ENCODE peak calls at places on chromosomes 7 and 10, in six cellular contexts. F is DND-41; Z is MM.1S; H is CD8-positive, alpha-beta T cell; R is transverse colon; Y is K562. P is an unnamed sample.

GRCh38 chr10:8049151-8049873 is 5.2 kb upstream of the GATA3 start:
- DNase-seq in F (no peak), Z (no peak), H (no peak), R (no peak), Y (no peak), P (peak; percentile 62)

GRCh38 chr10:24552346-24553016 is 171.2 kb downstream of the ARHGAP21 start:
- DNase-seq in F (peak; percentile 12), Z (peak; percentile 68), H (no peak), R (peak; percentile 79), Y (peak; percentile 85), P (no peak)

GRCh38 chr7:98217623-98218582 is 6.7 kb downstream of the BHLHA15 start:
- DNase-seq in F (no peak), Z (no peak), H (no peak), R (no peak), Y (peak; percentile 53), P (no peak)

GRCh38 chr7:106382929-106383328 is 98.1 kb upstream of the NAMPT start:
- DNase-seq in F (no peak), Z (no peak), H (no peak), R (no peak), Y (no peak), P (no peak)

GRCh38 chr10:49322371-49323170 is 23.6 kb downstream of the C10orf71 start:
- DNase-seq in F (no peak), Z (no peak), H (no peak), R (no peak), Y (no peak), P (no peak)

GRCh38 chr7:121406-121805 is 71.0 kb upstream of the FAM20C start:
- DNase-seq in F (no peak), Z (no peak), H (no peak), R (no peak), Y (no peak), P (no peak)

GRCh38 chr7:101922631-101923275 is 105.3 kb downstream of the CUX1 start:
- DNase-seq in F (no peak), Z (no peak), H (no peak), R (no peak), Y (no peak), P (no peak)

GRCh38 chr10:4771554-4772201 is 54.3 kb upstream of the AKR1E2 start:
- DNase-seq in F (no peak), Z (no peak), H (no peak), R (no peak), Y (no peak), P (no peak)

GRCh38 chr7:106604303-106604918 is 56.5 kb downstream of the CCDC71L start:
- DNase-seq in F (peak; percentile 52), Z (peak; percentile 89), H (no peak), R (no peak), Y (no peak), P (no peak)

GRCh38 chr10:36721851-36722250 is 403.5 kb upstream of the ANKRD30A start:
- DNase-seq in F (no peak), Z (no peak), H (no peak), R (no peak), Y (no peak), P (no peak)

GRCh38 chr10:74877899-74878298 is 51.5 kb downstream of the KAT6B start:
- DNase-seq in F (no peak), Z (no peak), H (no peak), R (no peak), Y (no peak), P (no peak)

GRCh38 chr10:28981007-28981406 is 303.7 kb downstream of the BAMBI start:
- DNase-seq in F (no peak), Z (no peak), H (no peak), R (no peak), Y (no peak), P (no peak)

GRCh38 chr7:101829374-101829773 is 11.9 kb downstream of the CUX1 start:
- DNase-seq in F (no peak), Z (no peak), H (no peak), R (no peak), Y (no peak), P (no peak)

GRCh38 chr10:2925631-2926030 is 141.7 kb upstream of the PFKP start:
- DNase-seq in F (peak; percentile 85), Z (no peak), H (no peak), R (peak; percentile 30), Y (no peak), P (no peak)

GRCh38 chr7:32453286-32454011 is 36.7 kb downstream of the LSM5 start:
- DNase-seq in F (no peak), Z (no peak), H (no peak), R (no peak), Y (no peak), P (no peak)

GRCh38 chr7:134741901-134742635 is 37.4 kb upstream of the CALD1 start:
- DNase-seq in F (no peak), Z (no peak), H (no peak), R (no peak), Y (no peak), P (no peak)

GRCh38 chr7:26369519-26370385 is 78.1 kb downstream of the SNX10 start:
- DNase-seq in F (peak; percentile 60), Z (peak; percentile 52), H (no peak), R (peak; percentile 20), Y (peak; percentile 66), P (peak; percentile 62)

GRCh38 chr7:102236592-102237287 is 49.9 kb upstream of the SH2B2 start:
- DNase-seq in F (peak; percentile 61), Z (peak; percentile 46), H (peak; percentile 26), R (peak; percentile 67), Y (peak; percentile 86), P (peak; percentile 84)

GRCh38 chr10:87829986-87830732 is 12.1 kb upstream of the ATAD1 start:
- DNase-seq in F (no peak), Z (no peak), H (no peak), R (no peak), Y (no peak), P (no peak)

GRCh38 chr10:4561301-4561700 is 264.7 kb upstream of the AKR1E2 start:
- DNase-seq in F (no peak), Z (no peak), H (no peak), R (no peak), Y (no peak), P (no peak)

GRCh38 chr10:132714096-132714721 is 71.7 kb downstream of the NKX6-2 start:
- DNase-seq in F (no peak), Z (no peak), H (no peak), R (no peak), Y (no peak), P (no peak)

GRCh38 chr10:2993636-2994035 is 73.7 kb upstream of the PFKP start:
- DNase-seq in F (no peak), Z (no peak), H (no peak), R (no peak), Y (no peak), P (no peak)

GRCh38 chr10:58625070-58625469 is 112.4 kb downstream of the BICC1 start:
- DNase-seq in F (no peak), Z (no peak), H (no peak), R (no peak), Y (no peak), P (no peak)

GRCh38 chr7:139455789-139456188 is 27.7 kb downstream of the KLRG2 start:
- DNase-seq in F (no peak), Z (no peak), H (no peak), R (no peak), Y (no peak), P (no peak)

GRCh38 chr7:36315309-36315948 is 74.2 kb upstream of the ANLN start:
- DNase-seq in F (no peak), Z (no peak), H (no peak), R (no peak), Y (no peak), P (peak; percentile 46)

GRCh38 chr10:79399242-79399831 is 46.1 kb downstream of the ZCCHC24 start:
- DNase-seq in F (no peak), Z (no peak), H (no peak), R (peak; percentile 79), Y (peak; percentile 92), P (peak; percentile 13)

GRCh38 chr10:79402625-79402946 is 42.8 kb downstream of the ZCCHC24 start:
- DNase-seq in F (no peak), Z (no peak), H (no peak), R (no peak), Y (no peak), P (no peak)

GRCh38 chr10:79398642-79399041 is 46.8 kb downstream of the ZCCHC24 start:
- DNase-seq in F (no peak), Z (no peak), H (no peak), R (no peak), Y (no peak), P (no peak)

GRCh38 chr10:79401015-79401921 is 44.2 kb downstream of the ZCCHC24 start:
- DNase-seq in F (no peak), Z (no peak), H (no peak), R (no peak), Y (no peak), P (no peak)

GRCh38 chr10:79400567-79401004 is 44.8 kb downstream of the ZCCHC24 start:
- DNase-seq in F (peak; percentile 43), Z (peak; percentile 52), H (peak; percentile 36), R (peak; percentile 49), Y (peak; percentile 88), P (peak; percentile 79)
- H3K4me1 ChIP-seq in F (no peaks in the 10 kb centered on the region), Z (peaks cover 5% of the 10 kb centered on the region), H (no peaks in the 10 kb centered on the region), R (peaks cover 75% of the 10 kb centered on the region), Y (peaks cover 46% of the 10 kb centered on the region), P (peaks cover 8% of the 10 kb centered on the region)

GRCh38 chr7:157309990-157310668 is 26.7 kb upstream of the DNAJB6 start:
- DNase-seq in F (no peak), Z (no peak), H (no peak), R (no peak), Y (no peak), P (peak; percentile 49)

GRCh38 chr7:157307534-157307838 is 29.3 kb upstream of the DNAJB6 start:
- DNase-seq in F (no peak), Z (no peak), H (no peak), R (no peak), Y (peak; percentile 32), P (no peak)

GRCh38 chr7:157310676-157311185 is 26.1 kb upstream of the DNAJB6 start:
- DNase-seq in F (no peak), Z (no peak), H (no peak), R (no peak), Y (no peak), P (no peak)

GRCh38 chr7:157302314-157302711 is 34.5 kb upstream of the DNAJB6 start:
- DNase-seq in F (peak; percentile 97), Z (peak; percentile 92), H (peak; percentile 88), R (peak; percentile 67), Y (no peak), P (no peak)

GRCh38 chr7:157306836-157307533 is 29.8 kb upstream of the DNAJB6 start:
- DNase-seq in F (no peak), Z (no peak), H (no peak), R (no peak), Y (no peak), P (no peak)
- H3K4me3 ChIP-seq in F (no peak overlapping the region), Z (no peak overlapping the region), H (no peak overlapping the region), R (no peak overlapping the region), Y (no peak overlapping the region), P (no peak overlapping the region)

GRCh38 chr7:1668932-1669485 is 1.1 kb upstream of the ELFN1 start:
- DNase-seq in F (no peak), Z (no peak), H (no peak), R (no peak), Y (peak; percentile 42), P (no peak)
- H3K27me3 ChIP-seq in F (peaks cover 21% of the 10 kb centered on the region), Z (peaks cover 13% of the 10 kb centered on the region), H (peaks cover 19% of the 10 kb centered on the region), R (peaks cover 99% of the 10 kb centered on the region), Y (peaks cover 33% of the 10 kb centered on the region), P (peaks cover 22% of the 10 kb centered on the region)

DNA sequence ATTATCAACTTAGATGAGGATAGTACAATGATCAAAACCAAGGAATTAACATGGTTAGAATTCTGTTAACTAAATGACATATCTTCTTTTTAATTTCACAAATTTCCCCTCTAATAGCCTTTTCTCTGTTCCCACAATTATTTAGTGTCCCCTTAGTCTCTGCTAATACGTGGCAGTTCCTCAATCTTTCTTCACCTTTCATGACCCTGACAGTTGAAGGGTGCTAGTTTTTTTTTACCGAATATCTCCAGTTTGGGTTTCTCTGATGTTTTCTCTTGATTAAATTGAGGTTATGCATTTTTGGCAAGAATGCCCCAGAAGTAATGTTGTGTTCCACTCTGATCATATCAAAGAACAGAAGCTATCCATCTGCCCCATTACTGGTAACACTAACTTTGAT is 133.5 kb upstream of the ASAH2 start:
- DNase-seq in F (no peak), Z (no peak), H (no peak), R (no peak), Y (no peak), P (no peak)
- H3K4me1 ChIP-seq in F (no peaks in the 10 kb centered on the region), Z (peaks cover 11% of the 10 kb centered on the region), H (no peaks in the 10 kb centered on the region), R (peaks cover 9% of the 10 kb centered on the region), Y (peaks cover 47% of the 10 kb centered on the region), P (peaks cover 5% of the 10 kb centered on the region)